ENCODE peak calls at places on chromosomes 16 and 17, in five cellular contexts. R is mesenchymal stem cell, L is IMR-90, B is neuronal stem cell, G is H9. W is an unnamed sample.

GRCh38 chr16:89723279-89724250 is 2.2 kb downstream of the ZNF276 start:
- DNase-seq in R (no peak), L (peak; percentile 14), B (no peak), G (no peak), W (no peak)

GRCh38 chr16:24821129-24821528 is 24.6 kb upstream of the SLC5A11 start:
- DNase-seq in R (no peak), L (no peak), B (no peak), G (no peak), W (no peak)

GRCh38 chr17:62671553-62671952 is 44.1 kb downstream of the MRC2 start:
- DNase-seq in R (no peak), L (no peak), B (no peak), G (peak; percentile 37), W (no peak)

GRCh38 chr16:30142672-30143346 is 19.8 kb upstream of the MAPK3 start:
- DNase-seq in R (no peak), L (no peak), B (no peak), G (peak; percentile 30), W (peak; percentile 63)

GRCh38 chr16:65509172-65509571 is 387.3 kb upstream of the CDH11 start:
- DNase-seq in R (no peak), L (no peak), B (no peak), G (no peak), W (no peak)

GRCh38 chr16:372584-372983 is 2.2 kb upstream of the MRPL28 start:
- DNase-seq in R (no peak), L (no peak), B (no peak), G (no peak), W (no peak)

GRCh38 chr17:67310406-67310805 is 56.0 kb downstream of the PSMD12 start:
- DNase-seq in R (no peak), L (no peak), B (no peak), G (no peak), W (no peak)

GRCh38 chr17:39198186-39198566 is 707 bp upstream of the CACNB1 start:
- DNase-seq in R (no peak), L (no peak), B (peak; percentile 33), G (no peak), W (no peak)

GRCh38 chr17:31444026-31444425 is 52.6 kb downstream of the RAB11FIP4 start:
- DNase-seq in R (no peak), L (peak; percentile 40), B (no peak), G (no peak), W (no peak)

GRCh38 chr16:59527206-59527997 is 793.3 kb upstream of the GOT2 start:
- DNase-seq in R (peak; percentile 69), L (peak; percentile 38), B (no peak), G (no peak), W (no peak)

GRCh38 chr16:11198817-11199216 is 57.2 kb downstream of the SOCS1 start:
- DNase-seq in R (no peak), L (no peak), B (no peak), G (no peak), W (no peak)

GRCh38 chr17:55208078-55208812 is 56.5 kb upstream of the HLF start:
- DNase-seq in R (no peak), L (no peak), B (no peak), G (no peak), W (no peak)

GRCh38 chr17:28225271-28225670 is 93.7 kb upstream of the TMEM97 start:
- DNase-seq in R (peak; percentile 10), L (no peak), B (no peak), G (no peak), W (no peak)

GRCh38 chr16:61797960-61798359 is 238.3 kb downstream of the CDH8 start:
- DNase-seq in R (no peak), L (no peak), B (no peak), G (no peak), W (no peak)

GRCh38 chr16:82192665-82193064 is 22.6 kb upstream of the MPHOSPH6 start:
- DNase-seq in R (peak; percentile 77), L (peak; percentile 88), B (no peak), G (no peak), W (peak; percentile 40)

GRCh38 chr16:53884748-53885147 is 180.8 kb downstream of the FTO start:
- DNase-seq in R (no peak), L (peak; percentile 22), B (no peak), G (no peak), W (no peak)

GRCh38 chr17:55433629-55434422 is 12.2 kb upstream of the MMD start:
- DNase-seq in R (peak; percentile 98), L (peak; percentile 96), B (no peak), G (no peak), W (peak; percentile 76)

GRCh38 chr17:10646393-10646990 is 10.6 kb downstream of the MYH3 start:
- DNase-seq in R (peak; percentile 69), L (peak; percentile 70), B (peak; percentile 77), G (peak; percentile 83), W (peak; percentile 47)

GRCh38 chr16:46908540-46909372 is 24.6 kb downstream of the GPT2 start:
- DNase-seq in R (peak; percentile 68), L (peak; percentile 61), B (peak; percentile 80), G (peak; percentile 72), W (peak; percentile 84)

GRCh38 chr16:77599793-77600415 is 122.4 kb upstream of the NUDT7 start:
- DNase-seq in R (peak; percentile 56), L (peak; percentile 47), B (no peak), G (no peak), W (peak; percentile 34)

GRCh38 chr17:48457080-48457836 is 27.2 kb upstream of the SKAP1 start:
- DNase-seq in R (peak; percentile 72), L (peak; percentile 39), B (peak; percentile 60), G (peak; percentile 86), W (peak; percentile 54)

GRCh38 chr16:90020838-90021382 is 1.7 kb upstream of the DBNDD1 start:
- DNase-seq in R (no peak), L (peak; percentile 76), B (no peak), G (no peak), W (no peak)

GRCh38 chr16:27405546-27406451 is 3.8 kb downstream of the IL21R start:
- DNase-seq in R (no peak), L (peak; percentile 17), B (no peak), G (no peak), W (no peak)

GRCh38 chr17:12744298-12744697 is 45.0 kb upstream of the ARHGAP44 start:
- DNase-seq in R (peak; percentile 13), L (peak; percentile 69), B (no peak), G (peak; percentile 36), W (peak; percentile 78)

GRCh38 chr17:28726912-28727726 is 1.1 kb upstream of the TLCD1 start:
- DNase-seq in R (peak; percentile 95), L (peak; percentile 90), B (peak; percentile 98), G (peak; percentile 99), W (peak; percentile 98)

GRCh38 chr16:46686815-46687473 is 2.0 kb downstream of the VPS35 start:
- DNase-seq in R (no peak), L (no peak), B (no peak), G (no peak), W (no peak)

GRCh38 chr16:57251352-57251751 is 6.3 kb downstream of the ARL2BP start:
- DNase-seq in R (no peak), L (no peak), B (no peak), G (no peak), W (no peak)

GRCh38 chr17:43760254-43760852 is 1.8 kb upstream of the SOST start:
- DNase-seq in R (peak; percentile 88), L (peak; percentile 91), B (peak; percentile 93), G (peak; percentile 99), W (peak; percentile 97)

GRCh38 chr17:41812176-41813038 is at the start of gene FKBP10:
- DNase-seq in R (peak; percentile 95), L (peak; percentile 92), B (peak; percentile 96), G (peak; percentile 94), W (peak; percentile 39)

GRCh38 chr16:86530251-86531192 is 20.2 kb downstream of the FOXF1 start:
- DNase-seq in R (no peak), L (no peak), B (no peak), G (no peak), W (no peak)
- H3K27ac ChIP-seq in R (no peak overlapping the region), L (no peak overlapping the region), B (no peak overlapping the region), G (no peak overlapping the region), W (no peak overlapping the region)

GRCh38 chr17:4710693-4711634 is 532 bp downstream of the ARRB2 start:
- DNase-seq in R (no peak), L (no peak), B (no peak), G (no peak), W (no peak)

GRCh38 chr17:4711671-4712111 is 1.3 kb downstream of the ARRB2 start:
- DNase-seq in R (no peak), L (no peak), B (no peak), G (no peak), W (no peak)

GRCh38 chr17:4712526-4712925 is 2.1 kb downstream of the ARRB2 start:
- DNase-seq in R (no peak), L (no peak), B (no peak), G (no peak), W (no peak)

GRCh38 chr17:4708436-4708835 is 2.0 kb upstream of the ARRB2 start:
- DNase-seq in R (peak; percentile 19), L (no peak), B (no peak), G (peak; percentile 74), W (no peak)

GRCh38 chr17:4709794-4710692 is at the start of gene ARRB2:
- DNase-seq in R (peak; percentile 99), L (peak; percentile 98), B (peak; percentile 98), G (peak; percentile 98), W (peak; percentile 94)
- H2BK5ac ChIP-seq in R (no peak within 1 kb of the TSS), L (no peak within 1 kb of the TSS), B (no peak within 1 kb of the TSS), G (no peak within 1 kb of the TSS), W (peak within 1 kb of the TSS; percentile 42)

GRCh38 chr17:76550712-76551615 is 11.1 kb downstream of the PRCD start:
- DNase-seq in R (peak; percentile 73), L (peak; percentile 54), B (no peak), G (peak; percentile 49), W (peak; percentile 54)
- H2BK120ac ChIP-seq in R (peak overlapping the region; percentile 42), L (peak overlapping the region; percentile 96), B (no peak overlapping the region), G (no peak overlapping the region), W (no peak overlapping the region)

DNA sequence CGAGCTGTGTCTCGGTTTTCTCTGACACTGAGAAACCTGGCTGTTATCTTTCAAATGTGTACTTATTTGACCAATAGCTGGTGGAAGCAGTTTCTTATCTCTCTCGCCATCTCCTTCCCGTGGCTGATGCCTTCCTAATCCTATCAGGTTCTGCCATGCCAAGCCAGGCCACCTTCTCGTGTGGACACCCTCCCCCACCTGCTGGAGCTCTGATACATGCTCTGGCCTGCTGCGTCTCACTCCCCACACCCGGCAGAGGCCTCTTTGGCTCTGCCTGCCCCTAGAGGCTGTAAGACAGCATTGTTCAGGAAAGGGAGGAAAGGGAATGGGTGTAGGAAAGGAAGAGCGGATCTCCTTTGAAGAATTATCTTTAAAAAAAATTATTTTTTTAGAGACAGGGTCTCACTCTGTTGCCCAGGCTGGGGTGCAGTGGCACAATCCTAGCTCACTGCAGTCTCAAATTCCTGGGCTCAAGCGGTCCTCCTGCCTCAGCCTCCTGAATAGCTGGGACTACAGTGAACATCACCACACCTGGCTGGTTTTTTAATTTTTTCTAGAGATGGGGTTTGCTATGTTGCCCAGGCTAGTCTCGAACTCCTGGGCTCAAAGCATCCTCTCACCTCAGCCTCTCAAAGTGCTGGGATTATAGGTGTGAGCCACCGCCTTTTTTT is 7.5 kb upstream of the ARMC5 start:
- DNase-seq in R (peak; percentile 84), L (peak; percentile 80), B (no peak), G (peak; percentile 74), W (peak; percentile 68)
- H3K27ac ChIP-seq in R (no peak overlapping the region), L (peak overlapping the region; percentile 38), B (no peak overlapping the region), G (no peak overlapping the region), W (no peak overlapping the region)

GRCh38 chr16:23222929-23223328 is 40.4 kb downstream of the SCNN1G start:
- DNase-seq in R (no peak), L (no peak), B (no peak), G (no peak), W (no peak)
- H2BK5ac ChIP-seq in R (no peak overlapping the region), L (no peak overlapping the region), B (no peak overlapping the region), G (no peak overlapping the region), W (no peak overlapping the region)